ENCODE peak calls at places on chromosomes 5 and 9, in five cellular contexts. E, K, J, N and V are unnamed samples.

GRCh38 chr5:158194561-158194961 is 335.6 kb upstream of the CLINT1 start:
- DNase-seq in J (no peak), E (no peak), N (no peak), K (no peak), V (no peak)

GRCh38 chr9:91486699-91487497 is 63.3 kb upstream of the NFIL3 start:
- DNase-seq in N (no peak), K (no peak), J (no peak), E (peak; percentile 14), V (no peak)

GRCh38 chr5:103466494-103466893 is 96.1 kb downstream of the NUDT12 start:
- DNase-seq in J (no peak), N (no peak), E (no peak), K (peak; percentile 17), V (peak; percentile 87)

GRCh38 chr5:38921174-38921573 is 75.4 kb downstream of the OSMR start:
- DNase-seq in E (no peak), J (no peak), N (no peak), K (no peak), V (peak; percentile 3)

GRCh38 chr5:142403583-142403982 is 78.8 kb upstream of the SPRY4 start:
- DNase-seq in K (no peak), J (no peak), N (no peak), E (no peak), V (no peak)

GRCh38 chr9:87080512-87081225 is 133.4 kb upstream of the GAS1 start:
- DNase-seq in J (no peak), K (peak; percentile 17), N (no peak), E (no peak), V (no peak)

GRCh38 chr5:119356384-119357188 is 767 bp downstream of the TNFAIP8 start:
- DNase-seq in K (no peak), E (no peak), N (no peak), J (no peak), V (peak; percentile 36)

GRCh38 chr5:91928751-91929521 is 545.8 kb upstream of the ARRDC3 start:
- DNase-seq in E (peak; percentile 3), J (no peak), N (no peak), K (peak; percentile 11), V (peak; percentile 28)

GRCh38 chr5:125258610-125259009 is 512.2 kb upstream of the ZNF608 start:
- DNase-seq in N (no peak), J (no peak), K (no peak), E (no peak), V (no peak)

GRCh38 chr5:97412959-97413358 is 229.9 kb upstream of the RIOK2 start:
- DNase-seq in N (no peak), E (no peak), K (no peak), J (no peak), V (no peak)

GRCh38 chr5:116600876-116601275 is 26.3 kb upstream of the SEMA6A start:
- DNase-seq in E (no peak), J (no peak), N (no peak), K (no peak), V (no peak)

GRCh38 chr5:133966090-133966489 is 2.3 kb downstream of the C5orf15 start:
- DNase-seq in K (no peak), N (no peak), J (no peak), E (no peak), V (no peak)

GRCh38 chr9:133855802-133856592 is 117.8 kb upstream of the SARDH start:
- DNase-seq in K (no peak), E (no peak), N (no peak), J (peak; percentile 44), V (peak; percentile 89)

GRCh38 chr5:178626484-178627258 is at the start of gene CLK4:
- DNase-seq in E (peak; percentile 96), K (peak; percentile 96), J (peak; percentile 78), N (peak; percentile 71), V (peak; percentile 92)

GRCh38 chr9:14653511-14653910 is 39.7 kb downstream of the ZDHHC21 start:
- DNase-seq in K (no peak), N (no peak), E (no peak), J (no peak), V (no peak)

GRCh38 chr9:14654932-14655331 is 38.3 kb downstream of the ZDHHC21 start:
- DNase-seq in K (peak; percentile 29), J (no peak), E (no peak), N (no peak), V (peak; percentile 10)

GRCh38 chr9:14652729-14653377 is 40.4 kb downstream of the ZDHHC21 start:
- DNase-seq in K (peak; percentile 31), E (peak; percentile 11), N (no peak), J (peak; percentile 70), V (peak; percentile 54)
- H3K27ac ChIP-seq in K (no peak overlapping the region), E (no peak overlapping the region), N (no peak overlapping the region), J (no peak overlapping the region), V (no peak overlapping the region)

GRCh38 chr5:145446412-145446811 is 388.7 kb downstream of the PRELID2 start:
- DNase-seq in K (no peak), J (no peak), E (no peak), N (no peak), V (no peak)
- TF ChIP-seq MYC in K (no peak), J (no peak), E (no peak), N (no peak), V (no peak)

GRCh38 chr9:92618633-92619225 is 51.2 kb downstream of the IPPK start:
- DNase-seq in N (no peak), E (no peak), J (peak; percentile 63), K (no peak), V (no peak)

GRCh38 chr9:92617195-92617813 is 52.6 kb downstream of the IPPK start:
- DNase-seq in E (no peak), J (no peak), N (no peak), K (no peak), V (no peak)

GRCh38 chr9:92617951-92618510 is 51.9 kb downstream of the IPPK start:
- DNase-seq in N (no peak), J (no peak), K (no peak), E (no peak), V (no peak)

GRCh38 chr9:92620870-92621269 is 49.1 kb downstream of the IPPK start:
- DNase-seq in J (no peak), K (no peak), E (no peak), N (no peak), V (no peak)

GRCh38 chr9:92619601-92620300 is 50.2 kb downstream of the IPPK start:
- DNase-seq in E (no peak), K (no peak), J (no peak), N (no peak), V (no peak)
- H3K27ac ChIP-seq in E (no peak overlapping the region), K (no peak overlapping the region), J (no peak overlapping the region), N (no peak overlapping the region), V (no peak overlapping the region)

GRCh38 chr5:36584009-36584875 is 22.2 kb upstream of the SLC1A3 start:
- DNase-seq in N (no peak), J (no peak), K (no peak), E (no peak), V (no peak)

GRCh38 chr5:36587354-36587753 is 19.1 kb upstream of the SLC1A3 start:
- DNase-seq in J (no peak), N (no peak), E (no peak), K (no peak), V (no peak)

GRCh38 chr5:36581070-36581469 is 25.3 kb upstream of the SLC1A3 start:
- DNase-seq in N (no peak), K (no peak), J (no peak), E (no peak), V (no peak)

GRCh38 chr5:36590513-36591286 is 15.7 kb upstream of the SLC1A3 start:
- DNase-seq in E (no peak), K (no peak), J (no peak), N (no peak), V (no peak)

GRCh38 chr5:36585696-36586095 is 20.7 kb upstream of the SLC1A3 start:
- DNase-seq in N (no peak), J (no peak), E (no peak), K (no peak), V (no peak)
- TF ChIP-seq MYC in N (no peak), J (no peak), E (no peak), K (no peak), V (no peak)